ENCODE peak calls at places on chromosomes 13 and 19, in eight cellular contexts. M is fibroblast of mammary gland, J is HTR-8/SVneo, Y is NCI-H748 treated with DMSO at 0.1 percent for 48 hours, B is neuronal stem cell, T is naive B cell, Q is heart right ventricle, A is putamen. R is an unnamed sample.

GRCh38 chr13:49908637-49909036 is 27.5 kb downstream of the SPRYD7 start:
- DNase-seq in M (no peak), J (no peak), Y (no peak), B (no peak), T (no peak), Q (no peak), A (no peak), R (no peak)

GRCh38 chr19:919157-920050 is 2.3 kb downstream of the KISS1R start:
- DNase-seq in M (no peak), J (no peak), Y (peak), B (no peak), T (peak), Q (no peak), A (no peak), R (no peak)

GRCh38 chr13:27083183-27083582 is 88.4 kb downstream of the USP12 start:
- DNase-seq in M (no peak), J (no peak), Y (no peak), B (no peak), T (no peak), Q (no peak), A (no peak), R (no peak)

GRCh38 chr13:110329798-110330461 is 22.8 kb downstream of the COL4A2 start:
- DNase-seq in M (peak), J (no peak), Y (no peak), B (no peak), T (no peak), Q (no peak), A (no peak), R (no peak)

GRCh38 chr13:45162821-45163220 is 38.0 kb downstream of the KCTD4 start:
- DNase-seq in M (peak), J (peak), Y (no peak), B (no peak), T (no peak), Q (no peak), A (no peak), R (no peak)

GRCh38 chr19:10836478-10837325 is 690 bp upstream of the TMED1 start:
- DNase-seq in M (peak), J (peak), Y (peak), B (no peak), T (no peak), Q (peak), A (no peak), R (peak)

GRCh38 chr13:102586615-102587014 is 10.2 kb upstream of the TPP2 start:
- DNase-seq in M (no peak), J (no peak), Y (no peak), B (no peak), T (no peak), Q (no peak), A (no peak), R (no peak)

GRCh38 chr19:5560156-5560555 is 7.6 kb downstream of the TINCR start:
- DNase-seq in M (no peak), J (no peak), Y (no peak), B (no peak), T (no peak), Q (no peak), A (no peak), R (no peak)

GRCh38 chr13:93450226-93450625 is 223.6 kb downstream of the GPC6 start:
- DNase-seq in M (peak), J (peak), Y (no peak), B (no peak), T (no peak), Q (no peak), A (no peak), R (no peak)

GRCh38 chr19:48746738-48747575 is at the start of gene IZUMO1:
- DNase-seq in M (peak), J (peak), Y (no peak), B (peak), T (peak), Q (peak), A (peak), R (peak)

GRCh38 chr13:32340917-32341316 is 25.6 kb downstream of the BRCA2 start:
- DNase-seq in M (no peak), J (no peak), Y (no peak), B (no peak), T (no peak), Q (no peak), A (no peak), R (no peak)

GRCh38 chr13:30151398-30151797 is 156.0 kb downstream of the KATNAL1 start:
- DNase-seq in M (no peak), J (no peak), Y (no peak), B (no peak), T (no peak), Q (no peak), A (no peak), R (no peak)

GRCh38 chr13:106133025-106133424 is 402.4 kb downstream of the EFNB2 start:
- DNase-seq in M (peak), J (no peak), Y (no peak), B (no peak), T (no peak), Q (no peak), A (no peak), R (no peak)

GRCh38 chr13:38341149-38341692 is 8.4 kb upstream of the UFM1 start:
- DNase-seq in M (no peak), J (no peak), Y (no peak), B (no peak), T (no peak), Q (no peak), A (no peak), R (no peak)

R was measured in occipital lobe.